ENCODE peak calls at places on chromosomes 2 and 18, in six cellular contexts. One of them, this sample, is unnamed. For H3K27me3 and H3K9me3, the result is how much of the 10 kb centered on the place peaks cover.

GRCh38 chr18:5534845-5535244 is 9.0 kb downstream of the EPB41L3 start:
- DNase-seq in right lobe of liver: no peak
- DNase-seq in pancreas: no peak
- DNase-seq in uterus: no peak
- DNase-seq in tibial artery: no peak
- DNase-seq in left ventricle myocardium inferior: no peak
- DNase-seq in this sample: no peak

GRCh38 chr2:160753331-160753654 is 259.7 kb upstream of the RBMS1 start:
- DNase-seq in right lobe of liver: no peak
- DNase-seq in pancreas: no peak
- DNase-seq in uterus: no peak
- DNase-seq in tibial artery: no peak
- DNase-seq in left ventricle myocardium inferior: no peak
- DNase-seq in this sample: no peak

GRCh38 chr2:177078416-177078815 is 134.2 kb upstream of the HNRNPA3 start:
- DNase-seq in right lobe of liver: peak
- DNase-seq in pancreas: no peak
- DNase-seq in uterus: peak
- DNase-seq in tibial artery: no peak
- DNase-seq in left ventricle myocardium inferior: peak
- DNase-seq in this sample: no peak

GRCh38 chr2:240800241-240800640 is 19.8 kb downstream of the KIF1A start:
- DNase-seq in right lobe of liver: no peak
- DNase-seq in pancreas: peak
- DNase-seq in uterus: peak
- DNase-seq in tibial artery: peak
- DNase-seq in left ventricle myocardium inferior: peak
- DNase-seq in this sample: peak

GRCh38 chr2:177430425-177430824 is 37.9 kb downstream of the AGPS start:
- DNase-seq in right lobe of liver: no peak
- DNase-seq in pancreas: no peak
- DNase-seq in uterus: no peak
- DNase-seq in tibial artery: no peak
- DNase-seq in left ventricle myocardium inferior: no peak
- DNase-seq in this sample: no peak

GRCh38 chr2:129732630-129733026 is 246.8 kb upstream of the RAB6C start:
- DNase-seq in right lobe of liver: no peak
- DNase-seq in pancreas: no peak
- DNase-seq in uterus: no peak
- DNase-seq in tibial artery: no peak
- DNase-seq in left ventricle myocardium inferior: no peak
- DNase-seq in this sample: no peak

GRCh38 chr2:178241852-178242551 is 47.7 kb downstream of the OSBPL6 start:
- DNase-seq in right lobe of liver: no peak
- DNase-seq in pancreas: peak
- DNase-seq in uterus: peak
- DNase-seq in tibial artery: peak
- DNase-seq in left ventricle myocardium inferior: peak
- DNase-seq in this sample: no peak

GRCh38 chr18:78713064-78713463 is 266.6 kb upstream of the SALL3 start:
- DNase-seq in right lobe of liver: no peak
- DNase-seq in pancreas: no peak
- DNase-seq in uterus: no peak
- DNase-seq in tibial artery: no peak
- DNase-seq in left ventricle myocardium inferior: no peak
- DNase-seq in this sample: no peak

GRCh38 chr2:109720379-109721116 is 73.6 kb upstream of the RGPD5 start:
- DNase-seq in right lobe of liver: no peak
- DNase-seq in pancreas: no peak
- DNase-seq in uterus: no peak
- DNase-seq in tibial artery: no peak
- DNase-seq in left ventricle myocardium inferior: no peak
- DNase-seq in this sample: no peak

GRCh38 chr2:99481941-99482340 is 7.9 kb downstream of the REV1 start:
- DNase-seq in right lobe of liver: no peak
- DNase-seq in pancreas: no peak
- DNase-seq in uterus: no peak
- DNase-seq in tibial artery: no peak
- DNase-seq in left ventricle myocardium inferior: no peak
- DNase-seq in this sample: peak

GRCh38 chr18:76489081-76489480 is 6.0 kb downstream of the ZNF516 start:
- DNase-seq in right lobe of liver: no peak
- DNase-seq in pancreas: no peak
- DNase-seq in uterus: no peak
- DNase-seq in tibial artery: no peak
- DNase-seq in left ventricle myocardium inferior: no peak
- DNase-seq in this sample: no peak
- H3K27me3 ChIP-seq in right lobe of liver: under half
- H3K27me3 ChIP-seq in pancreas: under half
- H3K27me3 ChIP-seq in uterus: under half
- H3K27me3 ChIP-seq in tibial artery: half or more
- H3K27me3 ChIP-seq in left ventricle myocardium inferior: under half
- H3K27me3 ChIP-seq in this sample: under half

GRCh38 chr2:174248187-174248997 is at the start of gene OLA1:
- DNase-seq in right lobe of liver: peak
- DNase-seq in pancreas: peak
- DNase-seq in uterus: peak
- DNase-seq in tibial artery: peak
- DNase-seq in left ventricle myocardium inferior: peak
- DNase-seq in this sample: peak

GRCh38 chr2:174248998-174249592 is 763 bp upstream of the OLA1 start:
- DNase-seq in right lobe of liver: no peak
- DNase-seq in pancreas: no peak
- DNase-seq in uterus: no peak
- DNase-seq in tibial artery: no peak
- DNase-seq in left ventricle myocardium inferior: no peak
- DNase-seq in this sample: no peak

GRCh38 chr2:174247474-174248186 is 702 bp downstream of the OLA1 start:
- DNase-seq in right lobe of liver: no peak
- DNase-seq in pancreas: no peak
- DNase-seq in uterus: no peak
- DNase-seq in tibial artery: no peak
- DNase-seq in left ventricle myocardium inferior: no peak
- DNase-seq in this sample: peak

GRCh38 chr2:174245065-174245464 is 3.3 kb downstream of the OLA1 start:
- DNase-seq in right lobe of liver: no peak
- DNase-seq in pancreas: no peak
- DNase-seq in uterus: no peak
- DNase-seq in tibial artery: no peak
- DNase-seq in left ventricle myocardium inferior: no peak
- DNase-seq in this sample: no peak

GRCh38 chr2:174246944-174247381 is 1.4 kb downstream of the OLA1 start:
- DNase-seq in right lobe of liver: no peak
- DNase-seq in pancreas: no peak
- DNase-seq in uterus: no peak
- DNase-seq in tibial artery: no peak
- DNase-seq in left ventricle myocardium inferior: no peak
- DNase-seq in this sample: peak
- H3K4me3 ChIP-seq in right lobe of liver: no peak
- H3K4me3 ChIP-seq in pancreas: no peak
- H3K4me3 ChIP-seq in uterus: no peak
- H3K4me3 ChIP-seq in tibial artery: no peak
- H3K4me3 ChIP-seq in left ventricle myocardium inferior: peak
- H3K4me3 ChIP-seq in this sample: peak

DNA sequence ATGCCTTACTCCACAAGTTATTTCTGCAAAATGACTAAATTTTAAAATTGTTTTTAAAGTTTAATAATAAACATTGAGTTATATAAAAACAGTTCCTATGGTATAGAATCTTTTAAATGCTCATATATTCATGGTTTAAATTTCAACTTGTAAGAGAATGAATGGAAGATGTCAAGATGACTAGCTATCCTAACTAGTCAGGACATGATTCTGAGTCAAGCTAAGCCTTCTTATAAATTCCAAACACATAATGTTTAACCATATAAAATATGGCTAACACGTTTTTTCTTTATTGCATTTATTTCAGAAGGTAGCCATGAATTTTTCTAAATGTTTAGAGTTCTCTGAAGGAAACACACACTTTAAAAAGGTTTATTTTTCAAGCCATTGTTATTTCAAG is 320.4 kb downstream of the CBLN2 start:
- DNase-seq in right lobe of liver: no peak
- DNase-seq in pancreas: no peak
- DNase-seq in uterus: no peak
- DNase-seq in tibial artery: no peak
- DNase-seq in left ventricle myocardium inferior: no peak
- DNase-seq in this sample: no peak
- H3K9me3 ChIP-seq in right lobe of liver: under half
- H3K9me3 ChIP-seq in pancreas: under half
- H3K9me3 ChIP-seq in uterus: under half
- H3K9me3 ChIP-seq in tibial artery: under half
- H3K9me3 ChIP-seq in left ventricle myocardium inferior: under half
- H3K9me3 ChIP-seq in this sample: under half

GRCh38 chr2:1863386-1863785 is 119.1 kb upstream of the PXDN start:
- DNase-seq in right lobe of liver: no peak
- DNase-seq in pancreas: no peak
- DNase-seq in uterus: no peak
- DNase-seq in tibial artery: no peak
- DNase-seq in left ventricle myocardium inferior: no peak
- DNase-seq in this sample: no peak

GRCh38 chr2:1864981-1865421 is 120.7 kb upstream of the PXDN start:
- DNase-seq in right lobe of liver: no peak
- DNase-seq in pancreas: no peak
- DNase-seq in uterus: no peak
- DNase-seq in tibial artery: no peak
- DNase-seq in left ventricle myocardium inferior: no peak
- DNase-seq in this sample: no peak

GRCh38 chr2:1863861-1864260 is 119.5 kb upstream of the PXDN start:
- DNase-seq in right lobe of liver: no peak
- DNase-seq in pancreas: no peak
- DNase-seq in uterus: no peak
- DNase-seq in tibial artery: no peak
- DNase-seq in left ventricle myocardium inferior: no peak
- DNase-seq in this sample: no peak

GRCh38 chr2:1865716-1866234 is 121.5 kb upstream of the PXDN start:
- DNase-seq in right lobe of liver: no peak
- DNase-seq in pancreas: no peak
- DNase-seq in uterus: no peak
- DNase-seq in tibial artery: no peak
- DNase-seq in left ventricle myocardium inferior: no peak
- DNase-seq in this sample: no peak

DNA sequence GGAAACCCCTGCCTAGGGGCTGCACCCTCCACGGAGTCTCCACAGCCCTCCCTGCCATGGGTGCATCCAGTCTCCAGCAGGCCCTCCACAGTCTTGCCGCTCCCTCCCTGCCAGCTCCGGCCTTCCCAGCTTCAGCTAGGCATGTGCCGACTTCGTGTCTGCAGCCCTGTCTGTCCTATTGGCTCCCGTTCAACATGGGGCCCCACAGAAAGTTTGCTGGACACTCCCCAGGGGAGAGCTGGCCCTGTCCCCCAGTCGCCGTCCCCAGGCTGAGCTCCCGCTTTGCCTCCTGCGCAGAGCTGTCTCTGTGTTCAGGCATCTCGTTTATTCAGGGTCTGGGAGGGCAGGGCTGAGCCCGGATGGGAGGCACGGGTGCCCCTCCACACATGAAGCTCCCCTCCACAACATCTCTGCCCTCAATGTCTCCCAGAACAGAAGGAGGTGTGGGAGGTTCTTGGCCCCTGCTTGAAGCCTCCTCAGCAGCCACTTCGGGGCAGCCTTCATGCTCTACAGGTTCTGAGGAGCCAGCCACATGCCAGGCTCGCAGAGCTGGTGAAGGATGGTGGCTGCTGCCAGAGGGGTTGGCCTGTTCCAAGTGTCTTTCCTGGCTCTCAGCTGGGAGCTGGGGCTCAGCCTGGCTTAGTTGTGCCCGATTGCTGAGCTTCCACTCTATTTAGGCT is 120.1 kb upstream of the PXDN start:
- DNase-seq in right lobe of liver: no peak
- DNase-seq in pancreas: no peak
- DNase-seq in uterus: no peak
- DNase-seq in tibial artery: no peak
- DNase-seq in left ventricle myocardium inferior: no peak
- DNase-seq in this sample: no peak
- H3K27me3 ChIP-seq in right lobe of liver: under half
- H3K27me3 ChIP-seq in pancreas: under half
- H3K27me3 ChIP-seq in uterus: under half
- H3K27me3 ChIP-seq in tibial artery: half or more
- H3K27me3 ChIP-seq in left ventricle myocardium inferior: half or more
- H3K27me3 ChIP-seq in this sample: under half

GRCh38 chr2:171146071-171146470 is 14.6 kb downstream of the TLK1 start:
- DNase-seq in right lobe of liver: no peak
- DNase-seq in pancreas: no peak
- DNase-seq in uterus: no peak
- DNase-seq in tibial artery: no peak
- DNase-seq in left ventricle myocardium inferior: no peak
- DNase-seq in this sample: no peak

GRCh38 chr2:171147081-171147480 is 13.6 kb downstream of the TLK1 start:
- DNase-seq in right lobe of liver: no peak
- DNase-seq in pancreas: no peak
- DNase-seq in uterus: no peak
- DNase-seq in tibial artery: no peak
- DNase-seq in left ventricle myocardium inferior: no peak
- DNase-seq in this sample: no peak

GRCh38 chr2:171143670-171144062 is 17.0 kb downstream of the TLK1 start:
- DNase-seq in right lobe of liver: no peak
- DNase-seq in pancreas: no peak
- DNase-seq in uterus: no peak
- DNase-seq in tibial artery: no peak
- DNase-seq in left ventricle myocardium inferior: no peak
- DNase-seq in this sample: no peak

GRCh38 chr2:171149539-171149938 is 11.2 kb downstream of the TLK1 start:
- DNase-seq in right lobe of liver: no peak
- DNase-seq in pancreas: no peak
- DNase-seq in uterus: no peak
- DNase-seq in tibial artery: no peak
- DNase-seq in left ventricle myocardium inferior: no peak
- DNase-seq in this sample: no peak

GRCh38 chr2:171146633-171147032 is 14.1 kb downstream of the TLK1 start:
- DNase-seq in right lobe of liver: no peak
- DNase-seq in pancreas: no peak
- DNase-seq in uterus: no peak
- DNase-seq in tibial artery: no peak
- DNase-seq in left ventricle myocardium inferior: no peak
- DNase-seq in this sample: no peak
- H3K4me3 ChIP-seq in right lobe of liver: no peak
- H3K4me3 ChIP-seq in pancreas: no peak
- H3K4me3 ChIP-seq in uterus: no peak
- H3K4me3 ChIP-seq in tibial artery: no peak
- H3K4me3 ChIP-seq in left ventricle myocardium inferior: no peak
- H3K4me3 ChIP-seq in this sample: no peak

GRCh38 chr18:35311506-35311905 is 21.5 kb upstream of the ZSCAN30 start:
- DNase-seq in right lobe of liver: no peak
- DNase-seq in pancreas: no peak
- DNase-seq in uterus: no peak
- DNase-seq in tibial artery: no peak
- DNase-seq in left ventricle myocardium inferior: no peak
- DNase-seq in this sample: no peak
- H3K9me3 ChIP-seq in right lobe of liver: under half
- H3K9me3 ChIP-seq in pancreas: under half
- H3K9me3 ChIP-seq in uterus: under half
- H3K9me3 ChIP-seq in tibial artery: under half
- H3K9me3 ChIP-seq in left ventricle myocardium inferior: half or more
- H3K9me3 ChIP-seq in this sample: under half

DNA sequence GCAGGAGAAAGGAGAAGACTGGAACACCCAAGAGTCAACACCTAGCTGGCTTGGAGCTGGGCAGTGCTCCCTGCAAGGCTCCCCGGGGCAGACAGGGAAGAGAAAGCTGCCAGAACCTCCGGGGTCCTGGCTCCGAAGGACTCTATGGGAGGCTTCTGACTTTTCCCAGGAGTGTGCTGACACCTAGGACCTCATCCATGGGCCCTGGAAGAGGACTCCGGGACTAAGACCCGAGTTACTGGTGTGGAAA is 37.8 kb upstream of the ATP6V1B1 start:
- DNase-seq in right lobe of liver: no peak
- DNase-seq in pancreas: no peak
- DNase-seq in uterus: no peak
- DNase-seq in tibial artery: no peak
- DNase-seq in left ventricle myocardium inferior: no peak
- DNase-seq in this sample: no peak
- H3K27me3 ChIP-seq in right lobe of liver: under half
- H3K27me3 ChIP-seq in pancreas: under half
- H3K27me3 ChIP-seq in uterus: half or more
- H3K27me3 ChIP-seq in tibial artery: half or more
- H3K27me3 ChIP-seq in left ventricle myocardium inferior: half or more
- H3K27me3 ChIP-seq in this sample: under half